ENCODE peak calls at places on chromosomes 4 and X, in five cellular contexts. One of them, this sample, is unnamed.

GRCh38 chr4:3304831-3305609 is 12.2 kb downstream of the RGS12 start:
- DNase-seq in astrocyte: peak; percentile 49
- DNase-seq in CD8-positive, alpha-beta T cell: no peak
- DNase-seq in tibial artery: peak; percentile 29
- DNase-seq in GM23338: no peak
- DNase-seq in this sample: no peak

GRCh38 chr4:8349664-8350225 is 80.2 kb downstream of the HTRA3 start:
- DNase-seq in astrocyte: no peak
- DNase-seq in CD8-positive, alpha-beta T cell: no peak
- DNase-seq in GM23338: no peak
- DNase-seq in tibial artery: peak; percentile 4
- DNase-seq in this sample: no peak

GRCh38 chrX:80486299-80486698 is 66.1 kb downstream of the TENT5D start:
- DNase-seq in CD8-positive, alpha-beta T cell: no peak
- DNase-seq in astrocyte: no peak
- DNase-seq in GM23338: no peak
- DNase-seq in tibial artery: no peak
- DNase-seq in this sample: no peak

GRCh38 chr4:77504407-77504806 is 101.2 kb upstream of the CXCL13 start:
- DNase-seq in CD8-positive, alpha-beta T cell: no peak
- DNase-seq in GM23338: no peak
- DNase-seq in astrocyte: no peak
- DNase-seq in tibial artery: no peak
- DNase-seq in this sample: no peak

GRCh38 chr4:24763631-24764302 is 31.6 kb upstream of the SOD3 start:
- DNase-seq in astrocyte: peak; percentile 88
- DNase-seq in tibial artery: no peak
- DNase-seq in GM23338: no peak
- DNase-seq in CD8-positive, alpha-beta T cell: no peak
- DNase-seq in this sample: no peak

GRCh38 chr4:84952004-84952403 is 14.5 kb downstream of the WDFY3 start:
- DNase-seq in tibial artery: no peak
- DNase-seq in GM23338: no peak
- DNase-seq in CD8-positive, alpha-beta T cell: no peak
- DNase-seq in astrocyte: peak; percentile 91
- DNase-seq in this sample: no peak

GRCh38 chr4:78513411-78513975 is 38.1 kb upstream of the ANXA3 start:
- DNase-seq in tibial artery: no peak
- DNase-seq in astrocyte: no peak
- DNase-seq in CD8-positive, alpha-beta T cell: no peak
- DNase-seq in GM23338: no peak
- DNase-seq in this sample: no peak

GRCh38 chr4:95091272-95091671 is 333.5 kb downstream of the BMPR1B start:
- DNase-seq in tibial artery: no peak
- DNase-seq in GM23338: no peak
- DNase-seq in CD8-positive, alpha-beta T cell: no peak
- DNase-seq in astrocyte: peak; percentile 60
- DNase-seq in this sample: no peak

GRCh38 chr4:15444879-15445576 is 17.2 kb downstream of the C1QTNF7 start:
- DNase-seq in CD8-positive, alpha-beta T cell: no peak
- DNase-seq in astrocyte: no peak
- DNase-seq in tibial artery: no peak
- DNase-seq in GM23338: no peak
- DNase-seq in this sample: no peak

GRCh38 chrX:77276742-77277141 is 170.4 kb upstream of the FGF16 start:
- DNase-seq in tibial artery: no peak
- DNase-seq in CD8-positive, alpha-beta T cell: no peak
- DNase-seq in GM23338: peak; percentile 27
- DNase-seq in astrocyte: no peak
- DNase-seq in this sample: no peak
- TF ChIP-seq CTCF in tibial artery: no peak
- TF ChIP-seq CTCF in CD8-positive, alpha-beta T cell: no peak
- TF ChIP-seq CTCF in GM23338: peak; percentile 42
- TF ChIP-seq CTCF in astrocyte: no peak
- TF ChIP-seq CTCF in this sample: no peak

GRCh38 chrX:131762802-131763234 is 218.9 kb downstream of the OR13H1 start:
- DNase-seq in CD8-positive, alpha-beta T cell: no peak
- DNase-seq in astrocyte: peak; percentile 17
- DNase-seq in tibial artery: no peak
- DNase-seq in GM23338: peak; percentile 8
- DNase-seq in this sample: no peak
- TF ChIP-seq CTCF in CD8-positive, alpha-beta T cell: no peak
- TF ChIP-seq CTCF in astrocyte: no peak
- TF ChIP-seq CTCF in tibial artery: no peak
- TF ChIP-seq CTCF in GM23338: peak; percentile 6
- TF ChIP-seq CTCF in this sample: peak; percentile 37

GRCh38 chr4:82201805-82202636 is 171.8 kb downstream of the HNRNPD start:
- DNase-seq in tibial artery: no peak
- DNase-seq in CD8-positive, alpha-beta T cell: peak; percentile 6
- DNase-seq in GM23338: peak; percentile 91
- DNase-seq in astrocyte: peak; percentile 12
- DNase-seq in this sample: peak; percentile 7
- TF ChIP-seq CTCF in tibial artery: peak; percentile 23
- TF ChIP-seq CTCF in CD8-positive, alpha-beta T cell: peak; percentile 75
- TF ChIP-seq CTCF in GM23338: peak; percentile 93
- TF ChIP-seq CTCF in astrocyte: peak; percentile 81
- TF ChIP-seq CTCF in this sample: peak; percentile 54

DNA sequence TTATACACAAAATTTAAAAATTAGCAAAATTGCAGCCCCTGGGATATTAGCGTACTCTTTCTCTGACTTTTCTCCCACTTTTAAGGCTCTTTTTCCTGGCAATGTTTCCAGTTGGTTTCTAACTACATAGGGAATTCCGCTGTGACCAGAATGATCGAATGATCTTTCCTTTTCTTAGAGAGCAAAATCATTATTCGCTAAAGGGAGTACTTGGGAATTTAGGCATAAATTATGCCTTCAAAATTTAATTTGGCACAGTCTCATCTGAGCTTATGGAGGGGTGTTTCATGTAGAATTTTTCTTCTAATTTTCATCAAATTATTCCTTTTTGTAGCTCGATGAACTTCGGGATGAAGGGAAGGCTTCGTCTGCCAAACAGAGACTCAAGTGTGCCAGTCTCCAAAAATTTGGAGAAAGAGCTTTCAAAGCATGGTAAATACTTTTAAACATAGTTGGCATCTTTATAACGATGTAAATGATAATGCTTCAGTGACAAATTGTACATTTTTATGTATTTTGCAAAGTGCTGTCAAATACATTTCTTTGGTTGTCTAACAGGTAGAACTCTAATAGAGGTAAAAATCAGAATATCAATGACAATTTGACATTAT is 6.0 kb downstream of the ALB start:
- DNase-seq in astrocyte: no peak
- DNase-seq in tibial artery: no peak
- DNase-seq in GM23338: no peak
- DNase-seq in CD8-positive, alpha-beta T cell: no peak
- DNase-seq in this sample: no peak
- TF ChIP-seq CTCF in astrocyte: no peak
- TF ChIP-seq CTCF in tibial artery: no peak
- TF ChIP-seq CTCF in GM23338: no peak
- TF ChIP-seq CTCF in CD8-positive, alpha-beta T cell: no peak
- TF ChIP-seq CTCF in this sample: no peak

This sample was measured in AG09319.